ENCODE peak calls at places on chromosome 19, in four cellular contexts. C, L, G and K are unnamed samples.

GRCh38 chr19:18900700-18901502 is 4.9 kb upstream of the CERS1 start:
- DNase-seq in C (no peak), L (no peak), G (no peak), K (no peak)

GRCh38 chr19:31705656-31706055 is 356.4 kb upstream of the TSHZ3 start:
- DNase-seq in C (no peak), L (no peak), G (no peak), K (no peak)

GRCh38 chr19:31772915-31773314 is 423.7 kb upstream of the TSHZ3 start:
- DNase-seq in C (no peak), L (no peak), G (no peak), K (no peak)

GRCh38 chr19:30450101-30450500 is 77.9 kb downstream of the ZNF536 start:
- DNase-seq in C (peak; percentile 6), L (peak; percentile 62), G (peak; percentile 31), K (no peak)

GRCh38 chr19:29697523-29698261 is 17.4 kb downstream of the C19orf12 start:
- DNase-seq in C (no peak), L (no peak), G (no peak), K (no peak)

GRCh38 chr19:17346109-17346671 is 8.8 kb downstream of the GTPBP3 start:
- DNase-seq in C (peak; percentile 64), L (peak; percentile 78), G (peak; percentile 66), K (peak; percentile 84)

GRCh38 chr19:9883764-9884163 is 48.6 kb downstream of the PIN1 start:
- DNase-seq in C (no peak), L (no peak), G (no peak), K (no peak)

GRCh38 chr19:55283548-55284393 is at the start of gene BRSK1:
- DNase-seq in C (peak; percentile 51), L (peak; percentile 88), G (peak; percentile 22), K (peak; percentile 80)

GRCh38 chr19:41774515-41774980 is 19.2 kb downstream of the CEACAM6 start:
- DNase-seq in C (no peak), L (no peak), G (no peak), K (no peak)

GRCh38 chr19:6833166-6833790 is 54.1 kb upstream of the ADGRE1 start:
- DNase-seq in C (no peak), L (no peak), G (no peak), K (no peak)

GRCh38 chr19:15265849-15266248 is 33.6 kb upstream of the EPHX3 start:
- DNase-seq in C (peak; percentile 99), L (peak; percentile 92), G (peak; percentile 98), K (no peak)

GRCh38 chr19:45670670-45671453 is 2.8 kb downstream of the GIPR start:
- DNase-seq in C (peak; percentile 48), L (peak; percentile 83), G (peak; percentile 95), K (no peak)

GRCh38 chr19:46040125-46040524 is 677 bp downstream of the IGFL4 start:
- DNase-seq in C (no peak), L (no peak), G (no peak), K (no peak)

GRCh38 chr19:48745208-48745995 is 1.3 kb downstream of the IZUMO1 start:
- DNase-seq in C (peak; percentile 66), L (peak; percentile 78), G (peak; percentile 84), K (no peak)

GRCh38 chr19:56309511-56310185 is 5.0 kb downstream of the ZSCAN5A start:
- DNase-seq in C (peak; percentile 9), L (no peak), G (peak; percentile 38), K (no peak)

GRCh38 chr19:39413903-39414608 is 1.6 kb downstream of the PLEKHG2 start:
- DNase-seq in C (no peak), L (no peak), G (no peak), K (no peak)

GRCh38 chr19:624433-625109 is 8.8 kb downstream of the POLRMT start:
- DNase-seq in C (no peak), L (no peak), G (no peak), K (no peak)

GRCh38 chr19:623974-624373 is 9.4 kb downstream of the POLRMT start:
- DNase-seq in C (peak; percentile 99), L (no peak), G (no peak), K (no peak)

GRCh38 chr19:629961-630714 is 3.2 kb downstream of the POLRMT start:
- DNase-seq in C (no peak), L (no peak), G (no peak), K (no peak)

GRCh38 chr19:625257-625656 is 8.1 kb downstream of the POLRMT start:
- DNase-seq in C (no peak), L (no peak), G (no peak), K (no peak)

DNA sequence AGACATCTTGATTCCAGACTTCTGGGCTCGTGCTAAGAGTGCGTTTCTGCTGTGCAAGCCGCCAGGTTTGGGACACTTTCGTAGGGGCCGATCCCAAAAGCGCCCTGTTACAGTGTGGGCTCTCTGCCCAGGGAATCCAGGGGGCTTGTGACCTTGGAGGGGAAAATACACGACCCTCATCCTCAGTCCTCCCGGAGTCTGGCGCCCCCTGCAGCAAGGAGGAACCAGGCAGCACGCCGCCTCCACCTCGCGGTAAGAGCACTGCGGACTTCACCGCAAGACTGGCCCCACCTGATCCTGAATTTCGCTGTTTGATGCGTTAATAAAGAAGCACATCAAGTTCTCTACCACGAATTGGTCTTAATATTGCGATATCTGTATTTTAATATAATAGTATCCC is 5.2 kb downstream of the POLRMT start:
- DNase-seq in C (no peak), L (no peak), G (no peak), K (peak; percentile 67)
- TF ChIP-seq CTCF in C (peak; percentile 51), L (peak; percentile 16), G (no peak), K (peak; percentile 23)

GRCh38 chr19:13884726-13885591 is 8.0 kb downstream of the NANOS3 start:
- DNase-seq in C (no peak), L (no peak), G (peak; percentile 96), K (no peak)

GRCh38 chr19:13887529-13887928 is 10.6 kb downstream of the NANOS3 start:
- DNase-seq in C (no peak), L (no peak), G (no peak), K (no peak)

GRCh38 chr19:13883665-13884064 is 6.7 kb downstream of the NANOS3 start:
- DNase-seq in C (no peak), L (no peak), G (no peak), K (no peak)

GRCh38 chr19:13887039-13887438 is 10.1 kb downstream of the NANOS3 start:
- DNase-seq in C (no peak), L (no peak), G (no peak), K (no peak)

GRCh38 chr19:13885826-13886365 is 9.0 kb downstream of the NANOS3 start:
- DNase-seq in C (no peak), L (no peak), G (no peak), K (no peak)
- TF ChIP-seq CTCF in C (no peak), L (no peak), G (no peak), K (no peak)

GRCh38 chr19:49816616-49817015 is 1.5 kb upstream of the MED25 start:
- DNase-seq in C (no peak), L (no peak), G (no peak), K (no peak)

GRCh38 chr19:49818691-49819331 is 722 bp downstream of the MED25 start:
- DNase-seq in C (no peak), L (no peak), G (no peak), K (no peak)

GRCh38 chr19:49820125-49820524 is 2.0 kb downstream of the MED25 start:
- DNase-seq in C (no peak), L (no peak), G (peak; percentile 88), K (no peak)

GRCh38 chr19:49814010-49814409 is 918 bp upstream of the FUZ start:
- DNase-seq in C (no peak), L (no peak), G (no peak), K (no peak)

DNA sequence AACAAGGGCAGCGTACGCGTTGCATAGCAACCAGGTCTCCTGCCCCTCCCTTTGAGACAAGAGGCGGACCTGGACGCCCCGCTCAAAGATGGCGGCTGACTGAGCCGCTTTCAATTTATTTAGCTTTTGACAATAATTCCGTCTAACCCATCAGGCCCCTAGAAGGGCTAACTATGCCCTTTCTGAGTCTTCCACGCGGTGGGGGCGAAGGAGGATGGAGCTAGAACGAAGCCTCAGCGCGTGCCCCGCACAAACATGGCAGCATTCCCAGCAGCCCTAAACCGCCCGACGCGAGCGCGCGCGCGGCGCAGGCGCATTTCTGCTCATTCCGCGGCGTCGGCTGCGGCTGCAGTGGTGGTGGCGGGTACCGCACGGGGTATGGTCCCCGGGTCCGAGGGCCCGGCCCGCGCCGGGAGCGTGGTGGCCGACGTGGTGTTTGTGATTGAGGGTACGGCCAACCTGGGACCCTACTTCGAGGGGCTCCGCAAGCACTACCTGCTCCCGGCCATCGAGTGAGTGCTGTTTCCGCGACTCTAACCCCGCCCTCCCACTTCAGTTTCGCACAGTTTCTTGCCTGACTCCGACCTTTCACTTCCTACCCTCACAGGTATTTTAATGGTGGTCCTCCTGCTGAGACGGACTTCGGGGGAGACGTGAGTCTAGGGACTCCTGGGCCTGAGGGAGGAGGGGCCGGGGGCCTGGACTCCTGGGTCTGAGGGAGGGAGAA is at the start of gene MED25:
- DNase-seq in C (peak; percentile 91), L (peak; percentile 83), G (peak; percentile 85), K (peak; percentile 71)
- TF ChIP-seq CTCF in C (no peak), L (peak; percentile 31), G (peak; percentile 62), K (no peak)

DNA sequence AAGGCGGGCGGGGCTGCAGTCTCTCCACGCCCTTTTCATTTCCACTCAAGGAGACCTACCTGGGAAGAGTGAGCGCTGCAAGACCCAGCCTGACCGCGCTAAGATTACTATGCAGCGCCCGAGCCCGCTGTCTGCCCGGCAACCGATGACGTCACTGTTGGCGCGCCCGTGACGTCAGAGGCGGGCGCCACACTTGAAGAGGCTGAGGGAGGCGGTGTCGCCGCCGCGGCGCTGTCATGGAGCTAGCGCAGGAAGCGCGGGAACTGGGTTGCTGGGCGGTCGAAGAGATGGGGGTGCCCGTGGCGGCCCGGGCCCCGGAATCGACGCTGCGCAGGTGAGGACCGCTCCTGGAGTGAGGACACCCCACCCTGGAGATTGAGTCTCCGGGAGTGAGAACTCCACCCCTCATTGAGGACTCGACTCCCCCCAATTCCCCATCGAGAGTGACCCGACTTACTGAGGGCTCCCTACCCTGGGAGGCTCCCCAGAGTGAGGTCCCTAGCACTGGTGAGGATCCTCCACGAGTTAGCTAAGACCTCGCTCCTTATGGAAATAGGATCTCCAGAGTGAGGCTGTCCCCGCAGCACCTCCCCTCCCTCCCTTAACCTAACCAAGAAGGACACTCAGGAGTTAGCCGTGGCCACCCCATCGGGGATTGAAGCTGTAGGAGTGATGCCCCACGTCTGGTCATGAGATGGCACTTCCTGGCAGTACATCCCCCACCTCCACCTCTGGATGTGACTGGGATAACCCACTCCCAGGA is at the start of gene HAUS5:
- DNase-seq in C (peak; percentile 95), L (peak; percentile 94), G (peak; percentile 95), K (peak; percentile 85)
- TF ChIP-seq CTCF in C (no peak), L (no peak), G (peak; percentile 35), K (no peak)